ENCODE peak calls at places on chromosomes 7 and 10, in four cellular contexts. Q is fibroblast of lung, L is right cardiac atrium, T is psoas muscle. C is an unnamed sample. For H3K27me3, the result is how much of the 10 kb centered on the place peaks cover.

GRCh38 chr7:4873071-4873944 is 10.2 kb downstream of the RADIL start:
- DNase-seq in L (no peak), Q (no peak), T (no peak), C (no peak)

GRCh38 chr10:95422196-95422595 is 131.4 kb upstream of the PDLIM1 start:
- DNase-seq in L (no peak), Q (no peak), T (no peak), C (no peak)

GRCh38 chr7:137671920-137672319 is 174.9 kb downstream of the DGKI start:
- DNase-seq in Q (no peak), L (no peak), T (no peak), C (no peak)

GRCh38 chr7:26181474-26182227 is 18.9 kb downstream of the HNRNPA2B1 start:
- DNase-seq in T (no peak), Q (no peak), L (no peak), C (no peak)

GRCh38 chr10:50470798-50471582 is 152.8 kb downstream of the SGMS1 start:
- DNase-seq in T (no peak), L (no peak), Q (peak), C (no peak)

GRCh38 chr10:23015021-23015707 is 80.2 kb upstream of the MSRB2 start:
- DNase-seq in T (no peak), Q (no peak), L (no peak), C (no peak)

GRCh38 chr10:102085336-102085735 is 20.2 kb downstream of the HPS6 start:
- DNase-seq in L (no peak), Q (no peak), T (no peak), C (no peak)

GRCh38 chr7:104926905-104927454 is 87.0 kb upstream of the KMT2E start:
- DNase-seq in L (no peak), Q (no peak), T (no peak), C (peak)

GRCh38 chr10:24247841-24248240 is 38.9 kb downstream of the KIAA1217 start:
- DNase-seq in T (no peak), L (no peak), Q (no peak), C (no peak)

GRCh38 chr7:93601363-93601762 is 26.8 kb upstream of the CALCR start:
- DNase-seq in L (no peak), Q (peak), T (no peak), C (no peak)

GRCh38 chr7:122532406-122533269 is 166.3 kb downstream of the RNF133 start:
- DNase-seq in L (no peak), T (no peak), Q (no peak), C (peak)

GRCh38 chr7:28207486-28208158 is 27.0 kb upstream of the JAZF1 start:
- DNase-seq in T (no peak), Q (peak), L (no peak), C (no peak)

GRCh38 chr10:25502453-25502852 is 327.7 kb downstream of the GPR158 start:
- DNase-seq in T (no peak), L (no peak), Q (no peak), C (no peak)

GRCh38 chr7:21261627-21262564 is 166.0 kb upstream of the SP4 start:
- DNase-seq in Q (peak), L (no peak), T (peak), C (peak)

GRCh38 chr7:100488333-100489095 is 4.8 kb downstream of the NYAP1 start:
- DNase-seq in Q (no peak), T (no peak), L (no peak), C (peak)

GRCh38 chr7:137343483-137343841 is at the start of gene PTN:
- DNase-seq in T (peak), Q (peak), L (peak), C (peak)

GRCh38 chr10:121994429-121994881 is 5.5 kb downstream of the TACC2 start:
- DNase-seq in Q (peak), T (peak), L (peak), C (no peak)

GRCh38 chr7:137020351-137020750 is 151.9 kb downstream of the CHRM2 start:
- DNase-seq in Q (no peak), L (no peak), T (no peak), C (no peak)

GRCh38 chr7:16061630-16062029 is 359.7 kb downstream of the CRPPA start:
- DNase-seq in Q (no peak), L (no peak), T (no peak), C (no peak)
- H3K27me3 ChIP-seq in Q (under half), L (under half), T (under half), C (under half)

DNA sequence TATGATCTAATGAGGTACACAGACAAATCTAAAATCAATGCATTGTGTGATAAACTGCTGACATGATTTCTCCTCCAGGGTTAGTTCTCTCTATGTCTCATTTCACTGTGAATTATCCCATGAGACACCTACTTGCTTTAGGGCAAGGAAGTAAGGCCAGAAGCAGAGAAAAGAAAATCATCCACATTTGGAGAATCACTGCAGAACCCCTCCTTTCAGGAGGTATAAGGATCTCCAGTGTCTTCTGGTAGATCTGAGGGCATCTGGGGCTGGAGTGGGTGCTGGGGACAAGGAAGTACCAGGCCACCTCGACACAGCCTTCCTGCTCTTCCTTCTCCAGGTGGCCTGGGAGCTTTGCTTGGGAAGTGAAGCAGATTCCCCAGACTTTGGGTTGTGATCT is 12.3 kb upstream of the CAMK2G start:
- DNase-seq in L (no peak), Q (peak), T (no peak), C (peak)
- H3K27ac ChIP-seq in L (peak), Q (peak), T (peak), C (peak)

DNA sequence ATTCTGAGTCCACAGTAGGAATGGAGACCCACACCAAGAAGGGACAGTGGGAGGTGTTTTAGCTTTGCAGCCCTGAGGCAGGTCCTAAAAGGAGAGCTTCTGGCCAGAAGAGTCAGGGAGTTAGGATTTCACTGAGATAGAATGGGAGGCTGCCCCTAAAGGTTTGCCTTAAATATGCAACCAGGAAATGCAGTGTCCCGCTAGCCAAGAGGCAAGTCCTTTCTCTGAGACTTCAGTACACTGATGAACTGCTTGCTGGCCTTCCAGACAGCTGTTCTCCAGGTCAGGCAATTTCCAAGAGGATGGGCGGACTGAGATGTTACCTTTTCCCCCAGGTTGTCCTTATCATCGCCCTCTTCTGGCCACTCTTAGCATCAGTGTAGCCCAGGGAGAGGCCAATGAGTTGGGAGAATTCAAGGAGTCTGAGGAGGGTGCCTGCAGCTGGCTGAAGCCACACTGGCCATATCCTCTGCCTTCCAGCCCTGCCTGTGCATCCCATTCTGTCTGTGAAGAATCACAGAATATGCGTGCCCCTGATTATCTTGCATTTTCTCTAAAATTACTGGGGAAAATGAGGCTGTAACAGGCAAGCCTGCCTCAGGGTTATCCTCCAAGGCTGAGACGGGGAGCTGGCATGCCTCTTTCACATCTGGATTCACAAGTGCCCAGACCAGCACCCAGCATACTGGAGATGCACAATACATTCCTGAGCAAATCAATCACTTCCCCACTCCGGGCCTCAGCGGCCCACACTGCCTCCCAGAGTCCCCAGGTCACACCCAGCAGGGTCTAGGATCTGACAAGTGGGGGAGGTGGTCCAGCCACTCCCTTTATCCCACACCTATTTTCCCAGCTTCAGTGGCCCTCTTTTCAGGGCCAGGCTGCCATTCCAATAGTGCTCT is 2.4 kb downstream of the TLL2 start:
- DNase-seq in L (no peak), Q (no peak), T (no peak), C (no peak)
- H3K27me3 ChIP-seq in L (under half), Q (under half), T (under half), C (under half)

GRCh38 chr7:23468721-23469149 is 1.6 kb downstream of the IGF2BP3 start:
- DNase-seq in L (no peak), T (no peak), Q (no peak), C (no peak)
- H3K27ac ChIP-seq in L (no peak), T (no peak), Q (peak), C (peak)

GRCh38 chr10:124420254-124420653 is 1.5 kb upstream of the OAT start:
- DNase-seq in T (no peak), Q (no peak), L (no peak), C (no peak)

GRCh38 chr10:124422742-124423141 is 4.0 kb upstream of the OAT start:
- DNase-seq in Q (no peak), L (no peak), T (no peak), C (no peak)

GRCh38 chr10:124419635-124420034 is 912 bp upstream of the OAT start:
- DNase-seq in T (no peak), Q (no peak), L (no peak), C (no peak)

GRCh38 chr10:124425227-124425962 is 6.7 kb upstream of the OAT start:
- DNase-seq in Q (no peak), L (no peak), T (no peak), C (no peak)

GRCh38 chr10:124423813-124424212 is 5.1 kb upstream of the OAT start:
- DNase-seq in T (no peak), Q (no peak), L (no peak), C (no peak)
- H3K27me3 ChIP-seq in T (under half), Q (under half), L (under half), C (under half)

GRCh38 chr10:3802526-3803002 is 17.6 kb upstream of the KLF6 start:
- DNase-seq in T (no peak), Q (no peak), L (no peak), C (no peak)

GRCh38 chr10:3805791-3806381 is 20.9 kb upstream of the KLF6 start:
- DNase-seq in L (peak), T (no peak), Q (peak), C (no peak)

GRCh38 chr10:3805227-3805790 is 20.3 kb upstream of the KLF6 start:
- DNase-seq in L (no peak), Q (peak), T (no peak), C (no peak)

GRCh38 chr10:3803295-3803883 is 18.4 kb upstream of the KLF6 start:
- DNase-seq in T (no peak), L (no peak), Q (peak), C (no peak)

DNA sequence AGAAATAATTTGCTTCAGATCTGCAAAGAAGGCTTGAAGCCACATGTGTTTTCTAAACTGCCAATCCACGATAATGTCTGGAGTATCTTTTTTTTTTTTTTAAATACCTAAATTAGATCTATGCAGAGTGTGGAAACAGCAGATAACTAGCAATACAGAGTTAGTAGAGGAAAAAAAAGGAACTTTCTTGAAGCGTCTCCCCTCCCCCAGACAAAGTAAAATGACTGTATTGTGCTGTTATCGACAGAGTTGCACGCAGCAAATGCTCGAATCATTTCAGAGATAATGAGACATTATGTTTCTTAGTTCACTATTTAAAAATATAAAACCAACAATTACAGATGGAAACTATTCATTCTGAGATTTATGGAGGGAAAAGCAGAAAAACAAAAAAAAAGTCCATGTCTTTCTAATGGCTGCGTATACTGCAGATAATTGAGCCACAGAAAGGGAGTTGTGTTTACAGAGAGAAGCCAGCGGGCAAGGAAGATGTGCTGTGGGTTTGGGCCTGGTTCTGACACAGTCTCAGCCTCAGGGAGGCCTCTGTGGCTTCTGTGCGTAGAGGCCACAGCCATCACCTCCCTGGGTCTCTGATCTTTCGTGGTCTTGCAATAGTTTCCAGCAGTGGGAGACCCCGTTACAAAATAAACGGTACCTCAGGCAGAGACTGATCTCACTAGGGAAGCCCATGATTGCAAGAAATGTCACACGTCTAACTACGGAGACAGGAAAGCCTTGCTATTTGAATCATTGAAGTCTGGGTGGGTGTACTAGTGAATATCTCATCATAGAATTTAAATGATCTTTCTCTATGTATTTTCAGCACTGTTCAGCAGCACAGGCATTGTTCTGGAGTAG is 19.1 kb upstream of the KLF6 start:
- DNase-seq in T (no peak), Q (peak), L (no peak), C (no peak)
- H3K27ac ChIP-seq in T (peak), Q (peak), L (peak), C (peak)

GRCh38 chr10:133238066-133238804 is 580 bp downstream of the VENTX start:
- DNase-seq in T (no peak), Q (no peak), L (no peak), C (no peak)

GRCh38 chr10:133242611-133243356 is 5.1 kb downstream of the VENTX start:
- DNase-seq in T (no peak), Q (no peak), L (no peak), C (no peak)

GRCh38 chr10:133239990-133240389 is 2.3 kb downstream of the VENTX start:
- DNase-seq in L (no peak), Q (no peak), T (no peak), C (no peak)

GRCh38 chr10:133243593-133243992 is 5.9 kb downstream of the VENTX start:
- DNase-seq in Q (no peak), L (no peak), T (no peak), C (no peak)

GRCh38 chr10:133241501-133242205 is 4.0 kb downstream of the VENTX start:
- DNase-seq in T (no peak), Q (no peak), L (no peak), C (no peak)
- H3K27me3 ChIP-seq in T (half or more), Q (under half), L (under half), C (half or more)